ENCODE peak calls at places on chromosomes 6 and 20, in ten cellular contexts. C, E, W, G, L, J, N, R, Q and U are unnamed samples.
A peak's percentile ranks its signal among the peaks of the same experiment; 100 is the strongest.

GRCh38 chr6:99458319-99458718 is 33.2 kb upstream of the PNISR start:
- DNase-seq in J (no peak), Q (no peak), C (no peak), N (no peak), R (no peak), L (no peak), G (no peak), W (no peak), E (no peak), U (no peak)

GRCh38 chr20:7790189-7790588 is 150.1 kb downstream of the HAO1 start:
- DNase-seq in E (no peak), J (no peak), W (no peak), N (no peak), R (no peak), C (no peak), L (no peak), G (no peak), Q (no peak), U (no peak)

GRCh38 chr20:371755-372542 is 8.6 kb upstream of the TRIB3 start:
- DNase-seq in E (no peak), L (peak; percentile 85), G (peak; percentile 72), Q (no peak), W (no peak), R (no peak), J (no peak), C (no peak), N (no peak), U (no peak)

GRCh38 chr6:36104836-36105235 is 25.5 kb upstream of the MAPK13 start:
- DNase-seq in E (no peak), N (no peak), R (no peak), L (no peak), J (no peak), W (no peak), C (no peak), G (no peak), Q (no peak), U (no peak)

GRCh38 chr6:38034269-38034914 is 214.9 kb downstream of the ZFAND3 start:
- DNase-seq in C (no peak), J (no peak), R (no peak), L (peak; percentile 18), G (no peak), W (no peak), E (peak; percentile 21), N (no peak), Q (no peak), U (no peak)

GRCh38 chr6:127190552-127190951 is 72.1 kb downstream of the RSPO3 start:
- DNase-seq in R (no peak), L (no peak), W (no peak), N (no peak), J (no peak), E (peak; percentile 20), Q (no peak), G (no peak), C (no peak), U (no peak)

GRCh38 chr6:42563697-42564495 is at the start of gene UBR2:
- DNase-seq in L (peak; percentile 96), N (peak; percentile 84), Q (peak; percentile 94), C (peak; percentile 94), G (peak; percentile 85), R (peak; percentile 90), E (peak; percentile 99), J (peak; percentile 61), W (peak; percentile 97), U (peak; percentile 98)

GRCh38 chr6:2168480-2168879 is 76.9 kb downstream of the GMDS start:
- DNase-seq in G (no peak), N (no peak), L (no peak), J (no peak), Q (no peak), C (no peak), R (no peak), W (no peak), E (no peak), U (no peak)

GRCh38 chr20:23096986-23097520 is 10.9 kb upstream of the CD93 start:
- DNase-seq in L (no peak), G (peak; percentile 41), N (no peak), J (no peak), W (no peak), C (no peak), E (no peak), R (no peak), Q (no peak), U (peak; percentile 79)

GRCh38 chr6:151058021-151058733 is 181.6 kb upstream of the AKAP12 start:
- DNase-seq in C (no peak), N (no peak), L (no peak), J (no peak), Q (no peak), E (no peak), W (no peak), R (no peak), G (no peak), U (peak; percentile 66)

GRCh38 chr6:50795574-50795973 is 23.1 kb upstream of the TFAP2B start:
- DNase-seq in J (no peak), Q (no peak), L (no peak), W (no peak), R (no peak), G (no peak), E (no peak), C (no peak), N (no peak), U (no peak)

GRCh38 chr20:1807394-1807793 is 87.8 kb upstream of the SIRPA start:
- DNase-seq in R (no peak), N (no peak), J (no peak), G (no peak), W (no peak), E (no peak), L (no peak), Q (no peak), C (no peak), U (no peak)

GRCh38 chr6:39314273-39314790 is at the start of gene KCNK17:
- DNase-seq in R (no peak), E (no peak), L (no peak), W (no peak), Q (no peak), N (no peak), G (no peak), C (no peak), J (no peak), U (no peak)